ENCODE peak calls at places on chromosomes 4 and X, in ten cellular contexts. A, G, D, T, E, M, U, S, W and Q are unnamed samples. For H3K9me3, the result is how much of the 10 kb centered on the place peaks cover.

GRCh38 chr4:98262431-98262830 is 1.2 kb downstream of the RAP1GDS1 start:
- DNase-seq in U (no peak), E (no peak), G (no peak), T (no peak), M (no peak), S (no peak), A (no peak), W (no peak), D (no peak), Q (no peak)

GRCh38 chr4:142274137-142274536 is 572.0 kb downstream of the INPP4B start:
- DNase-seq in U (no peak), D (no peak), A (no peak), T (no peak), W (no peak), E (no peak), M (no peak), G (no peak), S (no peak), Q (no peak)

GRCh38 chr4:4423706-4424498 is 37.0 kb downstream of the NSG1 start:
- DNase-seq in W (peak), G (no peak), E (no peak), M (peak), A (no peak), U (no peak), S (no peak), D (no peak), T (peak), Q (no peak)

GRCh38 chrX:131816551-131817136 is 206.5 kb upstream of the STK26 start:
- DNase-seq in E (no peak), D (no peak), G (no peak), T (no peak), A (peak), S (peak), U (peak), W (peak), M (no peak), Q (peak)

GRCh38 chr4:155906554-155907247 is 3.2 kb downstream of the TDO2 start:
- DNase-seq in T (peak), M (no peak), D (no peak), E (no peak), U (no peak), W (no peak), G (no peak), S (no peak), A (no peak), Q (peak)

GRCh38 chr4:167234388-167234881 is at the start of gene SPOCK3:
- DNase-seq in T (peak), U (no peak), M (no peak), W (peak), S (peak), G (peak), E (peak), A (no peak), D (peak), Q (no peak)

GRCh38 chr4:101954351-101954750 is 163.8 kb downstream of the BANK1 start:
- DNase-seq in T (no peak), W (no peak), A (no peak), E (no peak), M (no peak), G (no peak), D (no peak), S (no peak), U (no peak), Q (no peak)

GRCh38 chrX:66760648-66761047 is 121.8 kb upstream of the EDA2R start:
- DNase-seq in M (no peak), S (peak), U (no peak), T (no peak), W (no peak), A (no peak), D (no peak), E (no peak), G (no peak), Q (no peak)

GRCh38 chrX:37860731-37861130 is 13.4 kb upstream of the DYNLT3 start:
- DNase-seq in S (no peak), G (no peak), A (no peak), U (no peak), T (no peak), D (no peak), E (no peak), W (no peak), M (no peak), Q (no peak)

GRCh38 chr4:86594559-86595425 is 677 bp downstream of the PTPN13 start:
- DNase-seq in D (peak), T (peak), U (peak), G (peak), E (peak), A (peak), S (peak), W (peak), M (no peak), Q (no peak)

GRCh38 chrX:68234171-68234910 is 199.0 kb downstream of the OPHN1 start:
- DNase-seq in A (no peak), G (no peak), S (no peak), T (no peak), E (no peak), M (no peak), U (no peak), W (no peak), D (no peak), Q (no peak)

GRCh38 chrX:34653811-34654210 is 3.3 kb downstream of the TMEM47 start:
- DNase-seq in E (no peak), T (no peak), D (no peak), M (no peak), U (no peak), G (no peak), A (no peak), S (no peak), W (no peak), Q (no peak)

GRCh38 chrX:83419030-83419792 is 88.9 kb upstream of the POU3F4 start:
- DNase-seq in A (no peak), D (no peak), U (no peak), T (no peak), S (no peak), M (no peak), G (no peak), W (peak), E (peak), Q (no peak)

DNA sequence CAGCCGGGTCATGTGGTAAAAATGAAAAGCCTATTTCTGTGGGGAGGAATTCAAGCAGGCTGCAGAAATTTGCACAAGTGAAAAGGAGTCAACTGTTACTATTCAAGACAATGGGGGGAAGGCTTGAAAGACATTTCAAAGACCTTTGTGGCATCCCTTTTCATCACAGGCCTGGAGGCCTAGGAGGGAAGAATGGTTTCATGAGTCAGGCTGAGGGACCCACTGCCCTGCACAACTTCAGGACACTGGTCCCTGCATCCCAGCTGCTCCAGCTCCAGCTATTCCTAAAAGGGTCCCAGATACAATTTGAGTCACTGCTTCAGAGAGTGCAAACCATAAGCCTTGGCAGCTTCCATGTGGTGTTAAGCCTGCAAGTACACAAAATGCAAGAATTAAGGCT is 85.3 kb upstream of the POU3F4 start:
- DNase-seq in W (peak), M (no peak), U (no peak), D (no peak), E (no peak), T (no peak), G (no peak), S (no peak), A (no peak), Q (no peak)
- H3K9me3 ChIP-seq in W (under half), M (under half), U (under half), D (under half), E (under half), T (under half), G (under half), S (under half), A (under half), Q (under half)

GRCh38 chr4:22984390-22984789 is 291.7 kb downstream of the GBA3 start:
- DNase-seq in G (no peak), U (no peak), S (no peak), D (no peak), T (no peak), W (no peak), E (no peak), A (no peak), M (no peak), Q (no peak)

DNA sequence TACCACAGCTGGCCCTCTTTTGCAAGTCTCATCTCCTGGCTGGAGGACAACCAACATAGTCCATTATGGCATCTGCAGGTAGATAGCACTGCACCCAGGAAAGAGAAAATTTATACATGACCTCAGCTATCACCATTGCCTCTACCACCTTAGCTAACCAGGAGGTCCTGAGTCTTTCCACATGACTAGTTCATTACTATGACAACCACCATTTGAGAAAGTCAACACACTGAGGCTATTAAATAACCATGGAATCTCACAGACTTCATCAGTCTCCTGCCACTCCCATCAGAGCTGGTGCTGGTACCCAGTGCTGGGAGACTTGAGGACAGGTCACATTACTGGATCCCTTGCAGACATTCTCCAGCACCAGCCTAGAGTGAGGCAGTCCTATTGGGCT is 285.9 kb downstream of the GBA3 start:
- DNase-seq in T (no peak), U (no peak), G (no peak), E (no peak), M (no peak), A (no peak), D (no peak), S (no peak), W (no peak), Q (no peak)
- H3K9me3 ChIP-seq in T (under half), U (under half), G (half or more), E (under half), M (under half), A (under half), D (under half), S (under half), W (under half), Q (under half)

GRCh38 chrX:145816607-145817298 is 876 bp upstream of the SLITRK2 start:
- DNase-seq in U (no peak), S (no peak), E (no peak), G (no peak), M (no peak), A (no peak), W (no peak), D (no peak), T (no peak), Q (no peak)

GRCh38 chrX:145818522-145819075 is 970 bp downstream of the SLITRK2 start:
- DNase-seq in D (no peak), U (no peak), T (no peak), G (no peak), W (no peak), S (no peak), M (no peak), E (no peak), A (no peak), Q (no peak)

GRCh38 chrX:145820825-145821224 is 3.2 kb downstream of the SLITRK2 start:
- DNase-seq in A (no peak), U (no peak), E (no peak), D (no peak), W (no peak), T (no peak), G (no peak), S (no peak), M (no peak), Q (no peak)

GRCh38 chrX:145817666-145818521 is at the start of gene SLITRK2:
- DNase-seq in S (no peak), A (no peak), E (no peak), D (no peak), U (no peak), M (no peak), G (no peak), T (no peak), W (peak), Q (no peak)

DNA sequence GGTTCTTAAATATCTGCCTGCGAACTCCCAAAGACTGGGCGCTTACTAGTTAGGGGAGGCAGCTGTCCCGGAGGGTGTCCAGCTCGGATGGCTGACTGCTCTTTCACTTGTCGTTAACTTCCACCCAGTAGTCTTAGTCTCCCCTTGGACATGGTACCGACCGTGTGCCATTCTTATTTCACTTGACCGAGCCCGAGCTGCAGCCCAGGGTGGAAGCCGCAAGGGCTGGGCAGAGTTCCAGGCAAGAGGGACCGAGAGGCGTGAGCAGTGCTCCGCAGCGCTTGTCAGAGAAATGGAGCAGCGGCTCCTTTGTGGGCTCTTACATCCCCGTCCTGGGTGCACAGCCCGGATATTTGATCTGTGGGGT is 347 bp upstream of the SLITRK2 start:
- DNase-seq in E (peak), T (no peak), A (no peak), G (no peak), M (no peak), S (no peak), U (no peak), D (no peak), W (peak), Q (no peak)
- H3K9me3 ChIP-seq in E (under half), T (under half), A (under half), G (under half), M (under half), S (under half), U (under half), D (under half), W (under half), Q (under half)

DNA sequence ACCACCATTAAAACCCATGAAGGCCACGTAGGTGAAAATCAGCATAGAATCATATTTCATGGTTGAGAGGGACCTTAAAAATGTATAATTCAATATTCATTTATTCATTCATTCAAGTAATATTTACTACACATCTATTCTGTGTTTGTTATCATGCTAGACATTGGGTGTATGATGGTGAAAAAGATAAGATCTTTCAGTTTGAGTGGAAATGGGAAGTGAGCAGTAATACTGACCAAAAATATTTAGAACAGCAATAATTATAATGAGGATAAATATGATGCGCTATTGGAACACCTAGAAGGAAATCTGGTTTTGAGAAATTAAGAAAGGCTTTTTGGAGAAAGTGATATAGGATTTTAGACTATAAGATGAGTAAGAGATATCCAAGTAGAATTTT is 28.0 kb downstream of the DKK2 start:
- DNase-seq in M (no peak), D (no peak), A (no peak), W (no peak), E (no peak), U (no peak), T (no peak), G (no peak), S (no peak), Q (no peak)
- H3K9me3 ChIP-seq in M (under half), D (under half), A (under half), W (under half), E (under half), U (under half), T (under half), G (under half), S (under half), Q (under half)

GRCh38 chr4:150725957-150726523 is 144.1 kb downstream of the MAB21L2 start:
- DNase-seq in U (no peak), E (no peak), D (no peak), M (no peak), G (no peak), A (no peak), T (no peak), S (no peak), W (no peak), Q (no peak)
- H3K9me3 ChIP-seq in U (under half), E (under half), D (under half), M (under half), G (under half), A (under half), T (under half), S (under half), W (under half), Q (under half)

DNA sequence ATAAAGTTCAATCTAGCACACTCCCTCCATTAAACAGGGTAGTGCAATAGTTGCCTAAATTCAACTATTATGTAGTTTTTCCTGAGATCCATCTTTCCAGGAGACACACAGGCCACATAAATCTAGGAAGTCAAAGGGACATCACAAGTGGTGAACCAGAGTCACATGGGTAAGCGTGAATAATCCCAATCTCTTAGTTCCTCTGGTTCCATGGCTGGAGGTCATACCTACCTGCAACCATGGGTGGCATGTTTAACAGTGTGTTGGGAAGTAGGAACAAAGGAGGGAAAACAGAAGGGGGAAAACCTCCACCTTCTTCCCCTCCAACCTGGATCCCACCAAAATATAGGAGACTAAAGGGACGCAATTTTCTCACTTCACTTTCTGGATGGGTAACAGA is 2651.6 kb downstream of the ARAP2 start:
- DNase-seq in D (peak), A (no peak), E (no peak), U (no peak), W (no peak), S (no peak), T (no peak), M (no peak), G (no peak), Q (no peak)
- H3K9me3 ChIP-seq in D (under half), A (under half), E (under half), U (under half), W (under half), S (under half), T (under half), M (under half), G (half or more), Q (under half)

DNA sequence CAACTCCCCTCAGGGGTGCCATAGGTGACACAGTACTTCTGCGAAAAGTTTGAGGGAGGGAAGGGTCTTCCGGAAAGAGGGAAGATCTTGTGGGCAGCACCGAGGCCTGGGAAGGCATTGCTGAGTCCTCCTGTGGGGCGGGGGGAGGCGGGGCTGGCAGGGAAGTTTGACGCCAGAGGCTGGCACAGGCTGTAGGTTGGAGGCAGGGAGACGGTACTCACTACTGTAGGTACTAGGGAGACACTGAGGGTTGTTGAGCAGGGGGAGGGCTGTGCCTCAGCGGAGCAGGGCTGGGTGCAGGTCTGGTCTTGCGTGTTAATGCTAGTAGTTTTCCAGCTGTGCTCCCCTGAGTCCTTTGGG is 23.3 kb upstream of the PSAPL1 start:
- DNase-seq in U (no peak), S (no peak), E (no peak), T (no peak), M (no peak), D (no peak), W (no peak), A (no peak), G (no peak), Q (no peak)
- H3K9me3 ChIP-seq in U (under half), S (under half), E (under half), T (under half), M (under half), D (under half), W (under half), A (under half), G (under half), Q (under half)